ENCODE peak calls at places on chromosomes 3 and 15, in five cellular contexts. M is thoracic aorta; A is pons; N is effector memory CD8-positive, alpha-beta T cell; V is AML-193. H is an unnamed sample.

GRCh38 chr3:112470791-112471190 is 28.5 kb downstream of the BTLA start:
- DNase-seq in V (no peak), M (no peak), A (no peak), N (no peak), H (no peak)

GRCh38 chr3:126152458-126152857 is 27.9 kb downstream of the ALDH1L1 start:
- DNase-seq in M (no peak), N (no peak), V (no peak), A (no peak), H (no peak)

GRCh38 chr15:40755821-40756220 is 767 bp upstream of the RMDN3 start:
- DNase-seq in N (no peak), M (no peak), V (no peak), A (no peak), H (no peak)

GRCh38 chr3:123518892-123519485 is 65.9 kb downstream of the HACD2 start:
- DNase-seq in A (no peak), M (no peak), V (no peak), N (no peak), H (no peak)

GRCh38 chr15:33926260-33926659 is 42.0 kb upstream of the CHRM5 start:
- DNase-seq in N (no peak), M (no peak), V (no peak), A (no peak), H (no peak)

GRCh38 chr15:90780916-90781315 is 63.8 kb downstream of the BLM start:
- DNase-seq in N (no peak), V (peak; percentile 62), M (no peak), A (no peak), H (no peak)

GRCh38 chr15:76206325-76206976 is 104.8 kb downstream of the ETFA start:
- DNase-seq in A (peak; percentile 78), V (no peak), M (peak; percentile 30), N (no peak), H (no peak)

GRCh38 chr15:78301813-78302212 is 2.4 kb upstream of the SKIC8 start:
- DNase-seq in V (peak; percentile 84), A (no peak), M (no peak), N (no peak), H (no peak)

GRCh38 chr15:79206940-79207339 is 75.6 kb upstream of the ANKRD34C start:
- DNase-seq in N (no peak), M (no peak), V (no peak), A (no peak), H (no peak)

GRCh38 chr15:85667491-85668424 is 127.0 kb downstream of the KLHL25 start:
- DNase-seq in N (peak; percentile 71), M (peak; percentile 57), A (peak; percentile 50), V (peak; percentile 33), H (no peak)

GRCh38 chr3:35505772-35506171 is 133.6 kb upstream of the ARPP21 start:
- DNase-seq in M (no peak), N (no peak), A (no peak), V (no peak), H (no peak)

GRCh38 chr3:89787485-89787884 is 680.1 kb downstream of the EPHA3 start:
- DNase-seq in A (no peak), M (no peak), V (no peak), N (no peak), H (no peak)

GRCh38 chr3:189588061-189588817 is 43.0 kb upstream of the TP63 start:
- DNase-seq in A (no peak), M (no peak), N (no peak), V (no peak), H (no peak)

GRCh38 chr3:12139111-12139511 is 19.6 kb downstream of the TIMP4 start:
- DNase-seq in M (no peak), A (no peak), N (no peak), V (peak; percentile 68), H (no peak)

GRCh38 chr3:187072102-187072501 is 67.2 kb downstream of the RPL39L start:
- DNase-seq in N (no peak), V (no peak), A (no peak), M (no peak), H (no peak)

GRCh38 chr3:46517016-46517770 is 19.4 kb downstream of the RTP3 start:
- DNase-seq in V (no peak), A (no peak), M (no peak), N (no peak), H (no peak)

GRCh38 chr3:53846134-53846850 is at the start of the genes CHDH and IL17RB:
- DNase-seq in A (peak; percentile 52), N (no peak), M (no peak), V (no peak), H (peak; percentile 59)

GRCh38 chr3:97464035-97464434 is 300.5 kb upstream of the ARL6 start:
- DNase-seq in N (no peak), V (no peak), M (no peak), A (no peak), H (no peak)

GRCh38 chr3:113261996-113262665 is 50.8 kb downstream of the BOC start:
- DNase-seq in V (no peak), N (no peak), M (no peak), A (no peak), H (no peak)

GRCh38 chr3:196063049-196063448 is 18.8 kb downstream of the TFRC start:
- DNase-seq in V (no peak), N (no peak), M (no peak), A (no peak), H (no peak)

GRCh38 chr3:29758108-29759020 is 477.5 kb downstream of the RBMS3 start:
- DNase-seq in M (no peak), A (no peak), N (no peak), V (no peak), H (no peak)

GRCh38 chr15:69755571-69756310 is 303.1 kb downstream of the RPLP1 start:
- DNase-seq in N (peak; percentile 54), M (no peak), A (no peak), V (no peak), H (peak; percentile 59)

GRCh38 chr3:31404871-31405270 is 127.9 kb upstream of the STT3B start:
- DNase-seq in M (no peak), N (no peak), V (no peak), A (no peak), H (no peak)

GRCh38 chr3:49276475-49277356 is at the start of gene C3orf62:
- DNase-seq in A (peak; percentile 49), V (no peak), N (peak; percentile 56), M (peak; percentile 71), H (peak; percentile 71)

GRCh38 chr15:64460737-64461576 is 579 bp downstream of the ZNF609 start:
- DNase-seq in N (peak; percentile 18), M (no peak), V (peak; percentile 54), A (peak; percentile 87), H (no peak)

GRCh38 chr15:42409011-42409410 is 49.7 kb downstream of the CAPN3 start:
- DNase-seq in V (no peak), M (no peak), A (no peak), N (no peak), H (no peak)

GRCh38 chr15:91530951-91531582 is 322.4 kb upstream of the SLCO3A1 start:
- DNase-seq in A (no peak), M (no peak), V (no peak), N (no peak), H (no peak)